ENCODE peak calls at places on chromosomes 11 and 22, in seven cellular contexts. P, T, C, G, N, K and W are unnamed samples.

GRCh38 chr11:73359930-73360742 is 16.1 kb upstream of the RELT start:
- DNase-seq in P (no peak), T (peak), C (no peak), G (no peak), N (no peak), K (peak), W (peak)

GRCh38 chr22:19810381-19811141 is 44.1 kb downstream of the GNB1L start:
- DNase-seq in P (peak), T (peak), C (no peak), G (no peak), N (no peak), K (no peak), W (no peak)

GRCh38 chr11:16795146-16795545 is 56.7 kb downstream of the C11orf58 start:
- DNase-seq in P (no peak), T (no peak), C (no peak), G (no peak), N (no peak), K (peak), W (no peak)

GRCh38 chr22:35498026-35498425 is 42.6 kb upstream of the RASD2 start:
- DNase-seq in P (no peak), T (peak), C (no peak), G (no peak), N (no peak), K (no peak), W (no peak)

GRCh38 chr11:119218141-119218878 is 12.2 kb downstream of the CBL start:
- DNase-seq in P (no peak), T (peak), C (no peak), G (no peak), N (no peak), K (peak), W (no peak)

GRCh38 chr22:29082826-29083545 is 10.2 kb downstream of the KREMEN1 start:
- DNase-seq in P (no peak), T (no peak), C (no peak), G (no peak), N (no peak), K (no peak), W (no peak)

GRCh38 chr11:70788247-70789022 is 390.1 kb downstream of the CTTN start:
- DNase-seq in P (no peak), T (peak), C (no peak), G (no peak), N (no peak), K (peak), W (peak)

GRCh38 chr22:44213489-44214043 is 32.8 kb downstream of the PARVG start:
- DNase-seq in P (no peak), T (no peak), C (no peak), G (no peak), N (no peak), K (no peak), W (no peak)

GRCh38 chr22:49812838-49813237 is 14.8 kb downstream of the BRD1 start:
- DNase-seq in P (no peak), T (peak), C (no peak), G (no peak), N (no peak), K (no peak), W (no peak)

GRCh38 chr11:72735495-72736027 is 16.6 kb downstream of the ARAP1 start:
- DNase-seq in P (no peak), T (peak), C (no peak), G (no peak), N (no peak), K (peak), W (peak)

GRCh38 chr11:88348870-88349269 is 11.3 kb upstream of the CTSC start:
- DNase-seq in P (no peak), T (peak), C (no peak), G (no peak), N (no peak), K (no peak), W (peak)

GRCh38 chr22:37794376-37794775 is 13.4 kb upstream of the GCAT start:
- DNase-seq in P (no peak), T (no peak), C (no peak), G (no peak), N (no peak), K (no peak), W (no peak)

GRCh38 chr11:121348220-121348875 is 55.8 kb downstream of the SC5D start:
- DNase-seq in P (no peak), T (no peak), C (no peak), G (no peak), N (no peak), K (no peak), W (no peak)

GRCh38 chr11:85918910-85919794 is 64.0 kb downstream of the CCDC83 start:
- DNase-seq in P (no peak), T (peak), C (no peak), G (no peak), N (no peak), K (peak), W (peak)

GRCh38 chr22:28630185-28630580 is 49.5 kb downstream of the TTC28 start:
- DNase-seq in P (no peak), T (no peak), C (no peak), G (no peak), N (no peak), K (no peak), W (no peak)

GRCh38 chr11:12868315-12869073 is 140.6 kb upstream of the RASSF10 start:
- DNase-seq in P (no peak), T (no peak), C (no peak), G (no peak), N (peak), K (no peak), W (no peak)

GRCh38 chr11:16454284-16454683 is 97.9 kb upstream of the SOX6 start:
- DNase-seq in P (no peak), T (no peak), C (no peak), G (no peak), N (no peak), K (no peak), W (no peak)

GRCh38 chr11:120612363-120613263 is 101.1 kb downstream of the GRIK4 start:
- DNase-seq in P (no peak), T (peak), C (no peak), G (no peak), N (no peak), K (peak), W (peak)

GRCh38 chr11:128713595-128713994 is 19.7 kb downstream of the FLI1 start:
- DNase-seq in P (no peak), T (no peak), C (no peak), G (no peak), N (no peak), K (peak), W (no peak)

GRCh38 chr11:74717211-74717997 is 13.8 kb downstream of the CHRDL2 start:
- DNase-seq in P (no peak), T (no peak), C (no peak), G (no peak), N (no peak), K (no peak), W (no peak)

GRCh38 chr22:37823134-37823985 is at the start of gene GALR3:
- DNase-seq in P (no peak), T (no peak), C (no peak), G (no peak), N (no peak), K (no peak), W (no peak)

GRCh38 chr11:95445746-95446333 is 214.8 kb upstream of the SESN3 start:
- DNase-seq in P (no peak), T (no peak), C (no peak), G (no peak), N (no peak), K (no peak), W (no peak)